ENCODE peak calls at places on chromosomes 5 and 9, in seven cellular contexts. F is bronchial epithelial cell; J is effector CD4-positive, alpha-beta T cell; O is activated T-cell treated with anti-CD3 and anti-CD28 coated beads, Interleukin-2, amount 50 U/mL, for 1 hour; K is RCC 7860; D is iPS-NIHi11; Q is right cardiac atrium. E is an unnamed sample.

GRCh38 chr5:175657593-175658271 is at the start of gene HRH2:
- DNase-seq in F (no peak), J (no peak), O (peak; percentile 55), K (no peak), D (peak; percentile 73), Q (peak; percentile 45), E (peak; percentile 79)

GRCh38 chr9:126489604-126490593 is 123.8 kb upstream of the LMX1B start:
- DNase-seq in F (no peak), J (no peak), O (no peak), K (no peak), D (no peak), Q (no peak), E (peak; percentile 47)

GRCh38 chr9:115006660-115007059 is 76.3 kb upstream of the TNFSF8 start:
- DNase-seq in F (peak; percentile 83), J (no peak), O (no peak), K (peak; percentile 94), D (no peak), Q (no peak), E (no peak)

GRCh38 chr5:91283899-91284298 is 99.2 kb downstream of the ARRDC3 start:
- DNase-seq in F (peak; percentile 61), J (no peak), O (no peak), K (no peak), D (no peak), Q (no peak), E (no peak)

GRCh38 chr5:149739371-149739770 is 9.3 kb downstream of the PPARGC1B start:
- DNase-seq in F (no peak), J (no peak), O (no peak), K (no peak), D (no peak), Q (no peak), E (no peak)

GRCh38 chr5:169344629-169345028 is 43.7 kb upstream of the SLIT3 start:
- DNase-seq in F (no peak), J (no peak), O (no peak), K (no peak), D (no peak), Q (no peak), E (no peak)

GRCh38 chr5:43040287-43041098 is at the start of gene ANXA2R:
- DNase-seq in F (peak; percentile 89), J (peak; percentile 89), O (peak; percentile 92), K (peak; percentile 82), D (peak; percentile 39), Q (peak; percentile 84), E (peak; percentile 95)

GRCh38 chr5:151264113-151264512 is 11.1 kb downstream of the GM2A start:
- DNase-seq in F (peak; percentile 96), J (no peak), O (no peak), K (no peak), D (peak; percentile 32), Q (no peak), E (no peak)

GRCh38 chr5:82347213-82347947 is 69.2 kb upstream of the RPS23 start:
- DNase-seq in F (no peak), J (no peak), O (no peak), K (no peak), D (peak; percentile 29), Q (peak; percentile 59), E (peak; percentile 82)

GRCh38 chr9:18010492-18010891 is 431.6 kb downstream of the SH3GL2 start:
- DNase-seq in F (no peak), J (no peak), O (no peak), K (no peak), D (no peak), Q (no peak), E (no peak)

GRCh38 chr5:74382115-74382514 is 258.4 kb downstream of the ENC1 start:
- DNase-seq in F (no peak), J (no peak), O (no peak), K (no peak), D (no peak), Q (no peak), E (no peak)

GRCh38 chr9:75461188-75461587 is 372.9 kb downstream of the OSTF1 start:
- DNase-seq in F (no peak), J (no peak), O (no peak), K (no peak), D (no peak), Q (no peak), E (no peak)

GRCh38 chr5:66966439-66966838 is 230.2 kb downstream of the CD180 start:
- DNase-seq in F (no peak), J (no peak), O (no peak), K (no peak), D (no peak), Q (no peak), E (no peak)

GRCh38 chr5:165227515-165227914 is 1722.1 kb downstream of the MAT2B start:
- DNase-seq in F (peak; percentile 12), J (no peak), O (no peak), K (no peak), D (no peak), Q (no peak), E (no peak)

GRCh38 chr5:170405822-170406221 is 16.7 kb upstream of the KCNMB1 start:
- DNase-seq in F (no peak), J (no peak), O (no peak), K (no peak), D (no peak), Q (no peak), E (no peak)

GRCh38 chr5:177194278-177194677 is 60.7 kb downstream of the NSD1 start:
- DNase-seq in F (peak; percentile 96), J (no peak), O (no peak), K (peak; percentile 99), D (no peak), Q (no peak), E (peak; percentile 58)

GRCh38 chr5:77960863-77961396 is 184.8 kb upstream of the TBCA start:
- DNase-seq in F (no peak), J (no peak), O (no peak), K (no peak), D (no peak), Q (no peak), E (peak; percentile 16)

GRCh38 chr9:136305822-136306690 is 2.2 kb upstream of the CCDC187 start:
- DNase-seq in F (no peak), J (no peak), O (no peak), K (no peak), D (no peak), Q (no peak), E (no peak)

GRCh38 chr5:158884827-158885512 is 214.7 kb downstream of the EBF1 start:
- DNase-seq in F (no peak), J (no peak), O (no peak), K (no peak), D (no peak), Q (no peak), E (no peak)

GRCh38 chr5:124789104-124789605 is 42.7 kb upstream of the ZNF608 start:
- DNase-seq in F (peak; percentile 27), J (no peak), O (no peak), K (no peak), D (no peak), Q (no peak), E (no peak)

GRCh38 chr9:127637322-127637847 is 25.3 kb downstream of the STXBP1 start:
- DNase-seq in F (peak; percentile 84), J (no peak), O (no peak), K (peak; percentile 19), D (no peak), Q (no peak), E (peak; percentile 14)

GRCh38 chr9:69674112-69674511 is 1.9 kb upstream of the APBA1 start:
- DNase-seq in F (peak; percentile 38), J (no peak), O (no peak), K (no peak), D (peak; percentile 32), Q (no peak), E (peak; percentile 39)

GRCh38 chr5:117889592-117889991 is 1098.8 kb downstream of the DTWD2 start:
- DNase-seq in F (no peak), J (no peak), O (no peak), K (no peak), D (no peak), Q (no peak), E (no peak)

GRCh38 chr5:56319281-56320242 is 86.4 kb upstream of the ANKRD55 start:
- DNase-seq in F (peak; percentile 94), J (no peak), O (no peak), K (no peak), D (no peak), Q (peak; percentile 44), E (no peak)

GRCh38 chr5:156259618-156260017 is 67.3 kb upstream of the SGCD start:
- DNase-seq in F (no peak), J (no peak), O (no peak), K (no peak), D (no peak), Q (no peak), E (no peak)

GRCh38 chr9:129665008-129665771 is at the start of gene PRRX2:
- DNase-seq in F (no peak), J (no peak), O (peak; percentile 51), K (no peak), D (peak; percentile 79), Q (peak; percentile 63), E (peak; percentile 81)

GRCh38 chr5:56112526-56113121 is 117.9 kb upstream of the IL6ST start:
- DNase-seq in F (peak; percentile 87), J (no peak), O (no peak), K (no peak), D (no peak), Q (no peak), E (no peak)

GRCh38 chr5:10762776-10763500 is 1.9 kb upstream of the DAP start:
- DNase-seq in F (no peak), J (no peak), O (no peak), K (no peak), D (no peak), Q (no peak), E (no peak)

GRCh38 chr5:83925321-83925877 is 204.7 kb upstream of the HAPLN1 start:
- DNase-seq in F (peak; percentile 5), J (no peak), O (no peak), K (peak; percentile 94), D (no peak), Q (no peak), E (no peak)

GRCh38 chr5:96006291-96006690 is 44.6 kb upstream of the ELL2 start:
- DNase-seq in F (peak; percentile 44), J (no peak), O (no peak), K (no peak), D (no peak), Q (no peak), E (no peak)

GRCh38 chr5:83540105-83540504 is 68.6 kb downstream of the VCAN start:
- DNase-seq in F (no peak), J (no peak), O (no peak), K (no peak), D (no peak), Q (peak; percentile 16), E (no peak)

GRCh38 chr9:123058834-123059233 is 25.4 kb downstream of the GPR21 start:
- DNase-seq in F (peak; percentile 15), J (no peak), O (no peak), K (no peak), D (no peak), Q (no peak), E (no peak)

GRCh38 chr5:136892026-136892425 is 526.7 kb upstream of the TRPC7 start:
- DNase-seq in F (no peak), J (no peak), O (no peak), K (no peak), D (no peak), Q (no peak), E (peak; percentile 25)

GRCh38 chr9:137379761-137380161 is 43.2 kb downstream of the EXD3 start:
- DNase-seq in F (no peak), J (no peak), O (no peak), K (no peak), D (peak; percentile 12), Q (no peak), E (no peak)

GRCh38 chr9:120043448-120043847 is 536.5 kb downstream of the CDK5RAP2 start:
- DNase-seq in F (no peak), J (no peak), O (no peak), K (no peak), D (no peak), Q (no peak), E (no peak)

GRCh38 chr5:119070578-119070827 is 384 bp upstream of the DMXL1 start:
- DNase-seq in F (no peak), J (no peak), O (no peak), K (no peak), D (peak; percentile 58), Q (no peak), E (no peak)